ENCODE peak calls at places on chromosome 15, in seven cellular contexts. M is H1, F is H9, K is mesendoderm, R is IMR-90, A is mesenchymal stem cell, U is trophoblast cell. L is an unnamed sample.

GRCh38 chr15:95277266-95277665 is 1045.9 kb downstream of the MCTP2 start:
- DNase-seq in K (no peak), U (no peak), A (peak), M (no peak), R (peak), F (no peak), L (no peak)

GRCh38 chr15:93382196-93382820 is 293.3 kb upstream of the RGMA start:
- DNase-seq in K (no peak), F (no peak), U (no peak), R (no peak), M (no peak), A (no peak), L (no peak)

GRCh38 chr15:43527016-43527801 is 9.8 kb downstream of the MAP1A start:
- DNase-seq in R (no peak), M (no peak), K (no peak), A (no peak), F (no peak), U (no peak), L (no peak)

GRCh38 chr15:43769584-43770228 is 7.1 kb downstream of the ELL3 start:
- DNase-seq in K (peak), R (peak), M (peak), F (peak), A (peak), U (peak), L (no peak)

GRCh38 chr15:25847066-25847465 is 16.1 kb downstream of the ATP10A start:
- DNase-seq in A (no peak), U (no peak), K (no peak), M (no peak), F (no peak), R (no peak), L (no peak)

GRCh38 chr15:42053914-42054313 is 33.1 kb upstream of the PLA2G4E start:
- DNase-seq in U (no peak), M (no peak), F (no peak), A (no peak), K (no peak), R (no peak), L (no peak)

GRCh38 chr15:91156175-91156726 is 56.2 kb downstream of the SV2B start:
- DNase-seq in M (no peak), A (no peak), U (no peak), R (no peak), F (no peak), K (no peak), L (no peak)

GRCh38 chr15:60091150-60091549 is 87.0 kb downstream of the FOXB1 start:
- DNase-seq in U (peak), F (no peak), R (peak), M (no peak), A (peak), K (no peak), L (no peak)

GRCh38 chr15:84840741-84841429 is 23.7 kb downstream of the ALPK3 start:
- DNase-seq in R (peak), M (no peak), A (peak), K (no peak), U (no peak), F (peak), L (no peak)

GRCh38 chr15:25060472-25060803 is 105.7 kb downstream of the SNRPN start:
- DNase-seq in K (no peak), R (no peak), A (no peak), M (no peak), F (peak), U (no peak), L (no peak)

GRCh38 chr15:50872832-50873231 is 35.7 kb upstream of the AP4E1 start:
- DNase-seq in F (no peak), M (no peak), A (no peak), R (no peak), K (no peak), U (no peak), L (no peak)
- H3K18ac ChIP-seq in F (no peak), M (no peak), A (no peak), R (no peak), K (no peak), U (no peak), L (no peak)

DNA sequence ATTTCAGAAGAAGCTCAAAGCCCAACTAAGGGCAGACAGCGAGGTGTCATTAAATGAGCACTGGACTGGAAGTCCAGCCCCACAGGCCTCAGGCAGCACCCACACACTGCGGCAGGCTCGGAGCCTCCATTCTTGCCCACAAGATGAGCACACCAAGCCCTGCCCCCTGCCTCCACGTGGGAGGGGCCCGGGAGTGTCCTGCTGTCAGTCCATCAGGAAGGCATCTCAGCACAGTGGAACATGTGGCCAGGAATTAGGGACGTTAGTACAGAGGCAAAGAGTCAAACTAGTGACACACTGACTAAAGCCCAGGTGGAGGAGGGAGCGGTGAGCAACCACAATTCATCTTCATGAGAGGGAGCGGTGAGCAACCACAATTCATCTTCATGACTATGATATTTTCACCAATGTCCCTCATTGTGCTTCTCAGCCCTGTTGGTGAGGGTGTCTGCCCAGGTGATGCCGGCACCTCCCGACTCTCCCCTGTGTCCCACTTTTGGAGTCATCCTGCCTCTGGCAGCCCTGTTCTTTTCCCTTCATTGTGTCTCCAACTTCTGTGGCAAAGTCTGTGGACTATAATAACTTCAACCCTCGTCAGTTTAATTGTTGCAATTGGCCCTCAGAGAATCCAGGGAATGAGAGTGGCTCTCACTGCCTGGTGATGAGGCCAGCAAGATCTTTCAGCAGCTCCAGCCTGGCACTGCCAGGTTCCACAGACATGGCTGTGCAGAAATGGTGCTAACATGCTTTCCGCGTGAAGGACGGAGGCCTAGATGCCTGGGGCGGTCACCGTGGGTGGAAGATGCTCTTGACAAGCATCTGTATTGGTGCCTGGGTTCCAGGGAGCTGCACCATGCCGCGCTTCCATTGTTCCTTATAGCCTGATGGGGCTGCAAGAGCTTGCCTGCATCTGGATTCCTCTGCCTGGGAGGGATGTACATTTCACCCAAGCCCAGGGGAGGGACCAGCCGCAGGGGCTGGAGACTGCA is 23.1 kb upstream of the SKOR1 start:
- DNase-seq in U (no peak), R (no peak), A (no peak), F (no peak), M (no peak), K (no peak), L (no peak)
- H3K4me2 ChIP-seq in U (no peak), R (no peak), A (no peak), F (no peak), M (no peak), K (no peak), L (no peak)

GRCh38 chr15:88730751-88731150 is 72.5 kb upstream of the ACAN start:
- DNase-seq in U (no peak), R (no peak), F (no peak), M (no peak), A (no peak), K (no peak), L (no peak)
- H3K18ac ChIP-seq in U (no peak), R (no peak), F (no peak), M (no peak), A (no peak), K (no peak), L (no peak)

GRCh38 chr15:57322602-57323250 is 53.6 kb upstream of the CGNL1 start:
- DNase-seq in K (no peak), U (no peak), M (no peak), A (no peak), F (no peak), R (no peak), L (no peak)

GRCh38 chr15:57323299-57323805 is 53.0 kb upstream of the CGNL1 start:
- DNase-seq in R (no peak), U (no peak), K (no peak), A (no peak), M (no peak), F (no peak), L (no peak)

GRCh38 chr15:57324590-57324890 is 51.8 kb upstream of the CGNL1 start:
- DNase-seq in A (no peak), M (no peak), R (no peak), K (no peak), U (no peak), F (no peak), L (no peak)

GRCh38 chr15:57324944-57325679 is 51.2 kb upstream of the CGNL1 start:
- DNase-seq in A (no peak), K (no peak), R (no peak), F (no peak), U (no peak), M (no peak), L (no peak)

GRCh38 chr15:57323806-57324589 is 52.3 kb upstream of the CGNL1 start:
- DNase-seq in A (no peak), F (peak), U (no peak), R (peak), K (peak), M (no peak), L (no peak)
- H3K4me2 ChIP-seq in A (no peak), F (no peak), U (no peak), R (no peak), K (no peak), M (no peak), L (no peak)

GRCh38 chr15:70466305-70466704 is 297.1 kb downstream of the UACA start:
- DNase-seq in F (no peak), A (no peak), K (no peak), R (no peak), M (no peak), U (no peak), L (no peak)
- H3K18ac ChIP-seq in F (no peak), A (no peak), K (no peak), R (no peak), M (no peak), U (no peak), L (no peak)

L was measured in neuronal stem cell.